ENCODE peak calls at places on chromosomes 1 and 21, in four cellular contexts. N is uterus, E is cardiac muscle cell, A is adrenal gland. D is an unnamed sample.

GRCh38 chr1:240148333-240148732 is 56.6 kb downstream of the FMN2 start:
- DNase-seq in A (no peak), N (no peak), E (no peak), D (no peak)

GRCh38 chr1:23010734-23011449 is 4.8 kb downstream of the TEX46 start:
- DNase-seq in N (no peak), A (no peak), E (peak), D (peak)

GRCh38 chr1:90143522-90144050 is 148.7 kb downstream of the ZNF326 start:
- DNase-seq in N (no peak), A (no peak), E (no peak), D (no peak)

GRCh38 chr1:214989341-214989740 is 93.2 kb upstream of the KCNK2 start:
- DNase-seq in N (no peak), A (no peak), E (peak), D (no peak)

GRCh38 chr1:43445618-43446387 is 7.9 kb downstream of the HYI start:
- DNase-seq in N (no peak), E (no peak), A (no peak), D (no peak)

GRCh38 chr1:38277646-38278045 is 231.1 kb upstream of the POU3F1 start:
- DNase-seq in E (no peak), A (no peak), N (no peak), D (no peak)

GRCh38 chr1:147669475-147670318 is 627 bp downstream of the ACP6 start:
- DNase-seq in A (peak), E (peak), N (peak), D (no peak)

GRCh38 chr1:94017155-94017829 is 103.7 kb downstream of the ABCA4 start:
- DNase-seq in A (no peak), N (no peak), E (no peak), D (no peak)

GRCh38 chr21:20661745-20662470 is 336.3 kb upstream of the NCAM2 start:
- DNase-seq in E (no peak), N (no peak), A (no peak), D (no peak)

GRCh38 chr1:5706239-5706638 is 286.0 kb downstream of the NPHP4 start:
- DNase-seq in E (no peak), N (no peak), A (no peak), D (no peak)

GRCh38 chr1:9629445-9630201 is 21.9 kb upstream of the PIK3CD start:
- DNase-seq in N (no peak), A (no peak), E (no peak), D (no peak)

GRCh38 chr21:45096216-45096615 is 21.8 kb downstream of the ADARB1 start:
- DNase-seq in N (no peak), E (no peak), A (no peak), D (no peak)

GRCh38 chr1:10280442-10281350 is 70.3 kb downstream of the KIF1B start:
- DNase-seq in A (no peak), E (no peak), N (no peak), D (no peak)

GRCh38 chr1:227890451-227891222 is 57.1 kb downstream of the WNT9A start:
- DNase-seq in A (no peak), N (no peak), E (no peak), D (no peak)

GRCh38 chr21:45056917-45057560 is 17.3 kb upstream of the ADARB1 start:
- DNase-seq in E (no peak), N (no peak), A (no peak), D (no peak)

GRCh38 chr1:234372011-234372757 is 1.1 kb upstream of the COA6 start:
- DNase-seq in E (peak), A (no peak), N (no peak), D (no peak)

GRCh38 chr1:32724678-32725594 is 22.4 kb upstream of the SYNC start:
- DNase-seq in E (peak), N (peak), A (peak), D (peak)

GRCh38 chr1:158461534-158461933 is at the start of gene OR10K1:
- DNase-seq in N (no peak), A (no peak), E (no peak), D (no peak)

GRCh38 chr1:46097149-46097472 is 35.3 kb downstream of the PIK3R3 start:
- DNase-seq in A (no peak), E (no peak), N (no peak), D (no peak)

GRCh38 chr1:151537112-151537511 is 3.0 kb upstream of the TUFT1 start:
- DNase-seq in N (peak), A (no peak), E (peak), D (peak)

GRCh38 chr21:39696196-39696595 is 48.8 kb upstream of the IGSF5 start:
- DNase-seq in A (no peak), E (no peak), N (no peak), D (no peak)

GRCh38 chr1:11134352-11135266 is 34.9 kb upstream of the EXOSC10 start:
- DNase-seq in E (no peak), A (no peak), N (no peak), D (no peak)

GRCh38 chr1:86521522-86521891 is 25.4 kb upstream of the CLCA4 start:
- DNase-seq in N (no peak), A (no peak), E (no peak), D (no peak)

GRCh38 chr1:80593197-80593596 is 1207.5 kb upstream of the ADGRL2 start:
- DNase-seq in E (no peak), N (no peak), A (no peak), D (no peak)

GRCh38 chr1:109509176-109510134 is at the start of gene AMIGO1:
- DNase-seq in N (peak), A (no peak), E (peak), D (peak)

GRCh38 chr1:60942896-60943633 is 139.3 kb upstream of the NFIA start:
- DNase-seq in N (no peak), E (no peak), A (no peak), D (no peak)

GRCh38 chr1:156281281-156282142 is 1.1 kb downstream of the SMG5 start:
- DNase-seq in A (no peak), E (peak), N (no peak), D (no peak)

GRCh38 chr1:36248250-36248894 is 24.1 kb downstream of the THRAP3 start:
- DNase-seq in A (peak), N (peak), E (peak), D (peak)

GRCh38 chr1:154483941-154484803 is 17.8 kb upstream of the TDRD10 start:
- DNase-seq in E (peak), A (peak), N (no peak), D (peak)

GRCh38 chr1:45146833-45147232 is 59.6 kb downstream of the ZSWIM5 start:
- DNase-seq in A (no peak), E (no peak), N (no peak), D (no peak)

GRCh38 chr21:21188513-21189188 is 190.4 kb downstream of the NCAM2 start:
- DNase-seq in E (peak), N (no peak), A (no peak), D (no peak)

GRCh38 chr1:184461321-184461720 is 74.5 kb downstream of the C1orf21 start:
- DNase-seq in A (no peak), E (no peak), N (no peak), D (no peak)

GRCh38 chr1:182368369-182368768 is 23.2 kb downstream of the GLUL start:
- DNase-seq in A (no peak), E (no peak), N (no peak), D (no peak)
- H3K4me3 ChIP-seq in A (no peak), E (no peak), N (no peak), D (no peak)

DNA sequence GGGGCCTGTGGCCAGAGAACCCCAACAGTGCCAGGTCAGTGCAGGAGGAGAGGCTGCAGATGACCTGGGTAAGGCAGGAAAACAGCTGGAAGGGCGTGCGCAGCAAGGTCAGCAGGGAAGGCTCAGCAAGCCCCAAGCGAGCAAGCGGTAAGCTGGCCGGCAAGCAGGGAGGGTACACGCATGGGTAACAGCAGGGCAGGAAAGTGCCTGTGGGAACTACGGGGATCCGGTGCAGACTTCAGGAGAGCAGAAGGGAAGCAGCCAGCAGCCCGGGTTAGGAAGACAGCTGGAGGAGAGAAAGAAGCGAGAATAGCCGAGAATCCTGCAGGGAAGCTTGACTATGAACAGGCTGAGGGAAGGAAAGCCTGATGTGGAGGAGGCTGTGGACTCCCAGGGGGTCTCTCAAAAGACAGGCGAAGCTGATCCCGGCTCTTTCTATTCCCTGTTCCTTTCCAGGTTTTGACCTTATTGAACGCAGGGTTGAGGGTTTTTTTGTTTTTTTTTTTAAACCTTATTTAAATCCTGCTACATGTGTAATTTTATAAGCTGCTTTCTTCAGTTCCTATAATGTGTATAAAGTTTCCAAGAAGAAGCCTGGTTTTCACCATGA is 20.9 kb downstream of the UMODL1 start:
- DNase-seq in A (no peak), E (no peak), N (no peak), D (no peak)
- H3K27ac ChIP-seq in A (no peak), E (no peak), N (no peak), D (no peak)

GRCh38 chr1:206687251-206687914 is 2.7 kb downstream of the MAPKAPK2 start:
- DNase-seq in A (no peak), E (no peak), N (no peak), D (no peak)
- H3K4me3 ChIP-seq in A (no peak), E (peak), N (no peak), D (no peak)

DNA sequence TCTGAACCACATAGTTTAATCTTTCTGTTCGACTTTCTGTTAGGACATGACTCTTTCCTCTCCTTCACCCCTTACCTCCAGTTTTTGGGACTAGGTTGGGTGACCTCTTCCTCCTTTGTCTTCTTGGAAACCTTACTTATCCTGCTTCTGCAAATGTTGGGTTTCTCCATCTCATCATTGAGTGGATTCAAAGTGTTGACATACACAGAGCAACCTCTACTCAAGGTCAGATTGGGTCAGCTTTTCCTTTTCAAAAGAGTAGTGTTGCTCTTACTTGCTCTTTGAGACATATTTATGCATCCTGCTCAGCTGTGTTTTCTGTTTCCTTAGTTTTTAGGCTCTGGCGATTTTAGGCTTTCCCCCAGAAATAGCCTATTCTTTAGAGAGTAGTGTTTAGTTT is 3.7 kb downstream of the CAMTA1 start:
- DNase-seq in E (no peak), A (no peak), N (no peak), D (no peak)
- H3K27ac ChIP-seq in E (peak), A (no peak), N (no peak), D (no peak)

GRCh38 chr1:15852828-15853302 is 5.4 kb downstream of the SPEN start:
- DNase-seq in A (no peak), N (no peak), E (no peak), D (no peak)

GRCh38 chr1:15852036-15852827 is 4.7 kb downstream of the SPEN start:
- DNase-seq in N (no peak), A (no peak), E (no peak), D (no peak)

GRCh38 chr1:15850450-15851079 is 3.1 kb downstream of the SPEN start:
- DNase-seq in A (no peak), E (no peak), N (no peak), D (no peak)

GRCh38 chr1:15849775-15850449 is 2.4 kb downstream of the SPEN start:
- DNase-seq in N (peak), E (peak), A (peak), D (peak)

DNA sequence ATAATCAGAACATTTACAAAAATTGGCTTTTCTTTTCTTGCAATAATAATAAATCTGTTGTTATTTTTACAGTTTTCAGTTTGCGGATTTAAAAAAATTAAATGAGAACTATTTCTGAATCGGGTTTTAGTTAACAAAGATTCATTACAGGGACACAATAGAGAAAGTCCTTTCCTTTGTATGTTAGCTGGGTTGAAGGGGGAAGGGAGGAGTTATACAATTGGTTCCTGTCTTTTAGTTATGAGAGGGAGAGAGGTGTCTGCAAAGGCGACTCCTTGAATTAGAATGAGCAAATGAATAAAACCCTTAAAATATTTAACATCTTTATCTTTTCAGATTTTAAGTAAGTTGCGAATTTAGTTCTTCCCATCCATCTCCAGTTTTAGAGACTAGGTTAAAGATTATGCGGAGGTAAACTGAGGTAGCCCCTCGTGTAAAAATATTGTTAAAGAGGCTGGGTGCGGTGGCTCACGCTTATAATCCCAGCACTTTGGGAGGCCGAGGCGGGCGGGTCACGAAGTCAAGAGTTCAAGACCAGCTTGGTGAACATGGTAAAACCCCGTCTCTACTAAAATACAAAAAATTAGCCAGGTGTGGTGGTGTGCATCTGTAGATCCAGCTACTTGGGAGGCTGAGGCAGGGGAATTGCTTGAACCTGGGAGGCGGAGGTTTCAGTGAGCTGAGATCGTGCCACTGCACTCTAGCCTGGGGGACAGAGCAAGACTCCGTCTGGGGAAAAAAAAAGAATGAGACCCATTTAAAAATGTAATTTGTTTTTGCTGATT is 3.9 kb downstream of the SPEN start:
- DNase-seq in A (no peak), N (no peak), E (no peak), D (no peak)
- H3K4me3 ChIP-seq in A (no peak), N (no peak), E (peak), D (no peak)

GRCh38 chr1:116921937-116922336 is 12.2 kb downstream of the PTGFRN start:
- DNase-seq in E (no peak), A (no peak), N (no peak), D (no peak)
- H3K27ac ChIP-seq in E (no peak), A (peak), N (no peak), D (no peak)

GRCh38 chr1:101237229-101237837 is 514 bp downstream of the S1PR1 start:
- DNase-seq in E (peak), N (peak), A (no peak), D (peak)
- H3K4me3 ChIP-seq in E (peak), N (peak), A (peak), D (peak)